ENCODE peak calls at places on chromosomes 5 and 9, in four cellular contexts. R is GM12878, X is WTC11, W is K562. T is an unnamed sample.

GRCh38 chr9:127493592-127494303 is 42.4 kb downstream of the LRSAM1 start:
- DNase-seq in R (no peak), X (no peak), W (no peak), T (no peak)

GRCh38 chr9:35733109-35733541 is 659 bp downstream of the CREB3 start:
- DNase-seq in R (no peak), X (peak), W (peak), T (peak)

GRCh38 chr5:124245276-124245675 is 501.2 kb downstream of the ZNF608 start:
- DNase-seq in R (no peak), X (no peak), W (no peak), T (no peak)

GRCh38 chr5:115816226-115817042 is at the start of gene CDO1:
- DNase-seq in R (no peak), X (peak), W (no peak), T (no peak)

GRCh38 chr9:112012026-112012902 is 115.7 kb downstream of the UGCG start:
- DNase-seq in R (peak), X (no peak), W (peak), T (peak)

GRCh38 chr5:169300468-169301385 is at the start of gene SLIT3:
- DNase-seq in R (no peak), X (peak), W (no peak), T (no peak)

GRCh38 chr9:114078781-114079156 is 669 bp upstream of the AMBP start:
- DNase-seq in R (no peak), X (no peak), W (no peak), T (no peak)

GRCh38 chr5:97118623-97119022 is 23.8 kb downstream of the LIX1 start:
- DNase-seq in R (no peak), X (no peak), W (no peak), T (no peak)

GRCh38 chr5:131867524-131867923 is 70.7 kb upstream of the FNIP1 start:
- DNase-seq in R (no peak), X (no peak), W (no peak), T (no peak)

GRCh38 chr5:6712136-6712581 is 1.1 kb upstream of the TENT4A start:
- DNase-seq in R (no peak), X (peak), W (peak), T (peak)

GRCh38 chr9:113509463-113509862 is 45.9 kb downstream of the RGS3 start:
- DNase-seq in R (no peak), X (no peak), W (no peak), T (no peak)

GRCh38 chr5:68122929-68123328 is 92.6 kb upstream of the PIK3R1 start:
- DNase-seq in R (no peak), X (no peak), W (no peak), T (no peak)

GRCh38 chr5:470961-471749 is 28.2 kb downstream of the EXOC3 start:
- DNase-seq in R (no peak), X (peak), W (no peak), T (no peak)

GRCh38 chr5:39599721-39600431 is 175.1 kb upstream of the DAB2 start:
- DNase-seq in R (no peak), X (no peak), W (peak), T (no peak)

GRCh38 chr5:108720416-108720815 is 27.3 kb upstream of the FER start:
- DNase-seq in R (peak), X (no peak), W (no peak), T (no peak)

GRCh38 chr5:5217371-5217770 is 77.2 kb downstream of the ADAMTS16 start:
- DNase-seq in R (peak), X (no peak), W (no peak), T (no peak)

GRCh38 chr5:133147411-133147810 is 95.6 kb downstream of the HSPA4 start:
- DNase-seq in R (no peak), X (no peak), W (no peak), T (no peak)

GRCh38 chr9:130396581-130396980 is 48.2 kb upstream of the ASS1 start:
- DNase-seq in R (no peak), X (no peak), W (no peak), T (no peak)

GRCh38 chr9:2055203-2055658 is 40.1 kb downstream of the SMARCA2 start:
- DNase-seq in R (peak), X (no peak), W (no peak), T (no peak)

GRCh38 chr9:129328357-129329103 is 150.5 kb upstream of the IER5L start:
- DNase-seq in R (no peak), X (no peak), W (no peak), T (no peak)

GRCh38 chr5:53749611-53750010 is 189.2 kb downstream of the NDUFS4 start:
- DNase-seq in R (no peak), X (no peak), W (no peak), T (no peak)

GRCh38 chr5:143248822-143249579 is 154.5 kb downstream of the NR3C1 start:
- DNase-seq in R (no peak), X (no peak), W (peak), T (peak)

GRCh38 chr5:181211208-181211607 is 6.2 kb upstream of the TRIM7 start:
- DNase-seq in R (no peak), X (peak), W (peak), T (no peak)

GRCh38 chr9:127865645-127866464 is 11.4 kb upstream of the ENG start:
- DNase-seq in R (no peak), X (no peak), W (no peak), T (no peak)

GRCh38 chr5:137837741-137838389 is 29.8 kb upstream of the MYOT start:
- DNase-seq in R (no peak), X (no peak), W (no peak), T (no peak)

GRCh38 chr9:101458955-101459631 is 23.5 kb upstream of the ALDOB start:
- DNase-seq in R (no peak), X (peak), W (peak), T (peak)

GRCh38 chr5:96347502-96348292 is 85.4 kb downstream of the PCSK1 start:
- DNase-seq in R (no peak), X (no peak), W (no peak), T (peak)

GRCh38 chr5:172816887-172817418 is 17.1 kb upstream of the ERGIC1 start:
- DNase-seq in R (no peak), X (no peak), W (peak), T (no peak)

GRCh38 chr5:76114192-76114795 is 31.1 kb downstream of the SV2C start:
- DNase-seq in R (no peak), X (peak), W (no peak), T (no peak)

GRCh38 chr9:7089794-7090193 is 332.0 kb downstream of the KDM4C start:
- DNase-seq in R (peak), X (no peak), W (no peak), T (no peak)

GRCh38 chr5:151055336-151055735 is 25.5 kb downstream of the TNIP1 start:
- DNase-seq in R (no peak), X (no peak), W (no peak), T (no peak)

GRCh38 chr5:52987711-52988329 is 1.3 kb upstream of the ITGA2 start:
- DNase-seq in R (no peak), X (no peak), W (no peak), T (peak)

GRCh38 chr9:12708562-12709298 is 15.5 kb downstream of the TYRP1 start:
- DNase-seq in R (no peak), X (no peak), W (no peak), T (peak)

DNA sequence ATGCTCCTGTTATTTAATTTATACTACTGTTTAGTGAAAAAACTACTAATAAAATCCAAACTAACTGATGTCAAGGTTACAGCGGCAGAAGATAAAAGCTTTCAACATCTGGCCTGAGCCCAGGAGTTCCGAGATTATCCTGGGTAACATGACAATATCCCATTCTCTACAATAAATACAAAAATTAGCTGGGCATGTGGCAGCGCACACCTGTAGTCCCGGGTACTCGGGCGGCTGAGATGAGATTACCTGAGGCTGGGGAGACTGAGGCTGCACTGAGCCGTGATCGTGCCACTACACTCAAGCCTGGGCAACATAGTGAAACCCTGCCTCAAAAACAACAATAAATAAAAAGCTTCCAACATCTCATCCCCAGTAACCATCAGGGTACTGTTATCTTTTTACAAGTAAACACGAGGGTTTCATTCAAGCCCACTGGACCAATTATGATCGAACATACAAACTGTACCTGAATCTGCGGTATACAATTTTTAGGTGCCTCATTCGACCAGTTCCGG is 1.3 kb downstream of the RPL37 start:
- DNase-seq in R (no peak), X (no peak), W (no peak), T (no peak)
- TF ChIP-seq NR2C2 in R (no peak), X (no peak), W (no peak), T (no peak)

DNA sequence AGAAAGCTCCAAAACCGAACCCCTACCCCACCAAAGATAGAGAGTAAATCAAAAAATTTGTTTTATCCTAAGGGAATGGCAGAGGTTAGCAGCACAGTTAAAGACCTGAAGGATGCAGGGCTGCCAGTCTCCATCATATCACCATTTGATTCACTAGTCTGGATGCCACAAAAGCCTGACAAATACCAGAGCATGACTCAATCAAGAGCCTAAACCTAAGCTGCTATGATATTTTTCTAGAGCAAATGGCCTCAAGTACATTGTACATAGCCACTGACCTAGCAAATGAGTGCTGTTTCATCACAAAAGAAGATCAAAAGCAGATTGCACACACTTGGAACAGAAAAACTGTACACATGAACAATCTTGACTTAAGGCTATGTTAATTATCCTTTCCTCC is 48.0 kb downstream of the DPYSL3 start:
- DNase-seq in R (no peak), X (no peak), W (no peak), T (no peak)
- TF ChIP-seq ETV6 in R (no peak), X (no peak), W (no peak), T (no peak)

GRCh38 chr5:98631311-98632054 is 142.0 kb upstream of the RGMB start:
- DNase-seq in R (no peak), X (no peak), W (no peak), T (no peak)
- TF ChIP-seq NR2C2 in R (no peak), X (no peak), W (no peak), T (no peak)

GRCh38 chr5:122741681-122742080 is 33.2 kb upstream of the SNX2 start:
- DNase-seq in R (no peak), X (no peak), W (no peak), T (no peak)

GRCh38 chr5:122738088-122738487 is 36.8 kb upstream of the SNX2 start:
- DNase-seq in R (no peak), X (no peak), W (no peak), T (no peak)

DNA sequence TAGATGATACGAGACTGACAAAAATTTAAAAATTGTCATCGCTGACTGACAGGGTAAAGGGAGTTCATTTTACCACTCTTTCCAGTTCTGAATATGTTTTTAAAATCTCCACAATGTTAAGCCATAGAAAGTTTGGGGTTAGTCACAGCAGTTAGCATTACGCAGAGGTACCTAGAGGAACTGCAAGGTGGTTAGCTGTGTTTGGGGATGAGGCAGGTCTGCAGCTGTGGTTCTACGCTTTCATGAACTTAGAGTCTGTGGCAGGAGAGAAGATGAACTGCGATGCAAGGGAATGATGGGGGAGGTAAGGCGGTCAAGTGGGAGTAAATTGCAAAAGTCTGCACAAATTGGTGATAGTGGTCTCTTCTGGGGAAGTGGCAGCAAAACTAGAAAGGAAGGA is 38.8 kb upstream of the SNX2 start:
- DNase-seq in R (no peak), X (no peak), W (no peak), T (no peak)
- TF ChIP-seq ETV6 in R (no peak), X (no peak), W (no peak), T (no peak)